ENCODE peak calls at places on chromosomes 5 and 9, in nine cellular contexts. One of them, this sample, is unnamed.

GRCh38 chr5:68333649-68334549 is 118.3 kb downstream of the PIK3R1 start:
- DNase-seq in GM12865: no peak
- DNase-seq in sigmoid colon: no peak
- DNase-seq in heart right ventricle: no peak
- DNase-seq in K562: peak
- DNase-seq in mesenchymal stem cell: peak
- DNase-seq in SJSA1: peak
- DNase-seq in ascending aorta: no peak
- DNase-seq in tibial nerve: no peak
- DNase-seq in this sample: no peak

GRCh38 chr5:96752341-96753016 is 55.3 kb downstream of the ERAP1 start:
- DNase-seq in GM12865: peak
- DNase-seq in sigmoid colon: no peak
- DNase-seq in heart right ventricle: peak
- DNase-seq in K562: peak
- DNase-seq in mesenchymal stem cell: peak
- DNase-seq in SJSA1: peak
- DNase-seq in ascending aorta: no peak
- DNase-seq in tibial nerve: no peak
- DNase-seq in this sample: peak

GRCh38 chr5:127518319-127518621 is 830 bp downstream of the PRRC1 start:
- DNase-seq in GM12865: peak
- DNase-seq in sigmoid colon: no peak
- DNase-seq in heart right ventricle: no peak
- DNase-seq in K562: no peak
- DNase-seq in mesenchymal stem cell: peak
- DNase-seq in SJSA1: no peak
- DNase-seq in ascending aorta: no peak
- DNase-seq in tibial nerve: no peak
- DNase-seq in this sample: peak

GRCh38 chr5:153237671-153238332 is 252.7 kb upstream of the GRIA1 start:
- DNase-seq in GM12865: peak
- DNase-seq in sigmoid colon: no peak
- DNase-seq in heart right ventricle: no peak
- DNase-seq in K562: no peak
- DNase-seq in mesenchymal stem cell: no peak
- DNase-seq in SJSA1: no peak
- DNase-seq in ascending aorta: no peak
- DNase-seq in tibial nerve: no peak
- DNase-seq in this sample: no peak

GRCh38 chr5:91556-92263 is at the start of gene PLEKHG4B:
- DNase-seq in GM12865: no peak
- DNase-seq in sigmoid colon: no peak
- DNase-seq in heart right ventricle: no peak
- DNase-seq in K562: no peak
- DNase-seq in mesenchymal stem cell: no peak
- DNase-seq in SJSA1: no peak
- DNase-seq in ascending aorta: no peak
- DNase-seq in tibial nerve: no peak
- DNase-seq in this sample: peak

GRCh38 chr5:154166901-154167791 is 23.4 kb upstream of the GALNT10 start:
- DNase-seq in GM12865: no peak
- DNase-seq in sigmoid colon: no peak
- DNase-seq in heart right ventricle: no peak
- DNase-seq in K562: no peak
- DNase-seq in mesenchymal stem cell: no peak
- DNase-seq in SJSA1: no peak
- DNase-seq in ascending aorta: no peak
- DNase-seq in tibial nerve: no peak
- DNase-seq in this sample: no peak

GRCh38 chr5:7261049-7261448 is 134.9 kb upstream of the ADCY2 start:
- DNase-seq in GM12865: peak
- DNase-seq in sigmoid colon: no peak
- DNase-seq in heart right ventricle: no peak
- DNase-seq in K562: peak
- DNase-seq in mesenchymal stem cell: peak
- DNase-seq in SJSA1: peak
- DNase-seq in ascending aorta: no peak
- DNase-seq in tibial nerve: no peak
- DNase-seq in this sample: peak

GRCh38 chr5:55766408-55766807 is 28.5 kb downstream of the DDX4 start:
- DNase-seq in GM12865: no peak
- DNase-seq in sigmoid colon: no peak
- DNase-seq in heart right ventricle: no peak
- DNase-seq in K562: no peak
- DNase-seq in mesenchymal stem cell: no peak
- DNase-seq in SJSA1: no peak
- DNase-seq in ascending aorta: no peak
- DNase-seq in tibial nerve: no peak
- DNase-seq in this sample: no peak

GRCh38 chr5:134174841-134175839 is 1.6 kb downstream of the SKP1 start:
- DNase-seq in GM12865: peak
- DNase-seq in sigmoid colon: no peak
- DNase-seq in heart right ventricle: no peak
- DNase-seq in K562: peak
- DNase-seq in mesenchymal stem cell: peak
- DNase-seq in SJSA1: peak
- DNase-seq in ascending aorta: no peak
- DNase-seq in tibial nerve: no peak
- DNase-seq in this sample: no peak

GRCh38 chr9:14517154-14517906 is 175.9 kb downstream of the ZDHHC21 start:
- DNase-seq in GM12865: no peak
- DNase-seq in sigmoid colon: no peak
- DNase-seq in heart right ventricle: no peak
- DNase-seq in K562: no peak
- DNase-seq in mesenchymal stem cell: no peak
- DNase-seq in SJSA1: no peak
- DNase-seq in ascending aorta: no peak
- DNase-seq in tibial nerve: no peak
- DNase-seq in this sample: no peak

GRCh38 chr5:132263548-132264261 is 6.2 kb downstream of the PDLIM4 start:
- DNase-seq in GM12865: no peak
- DNase-seq in sigmoid colon: peak
- DNase-seq in heart right ventricle: no peak
- DNase-seq in K562: peak
- DNase-seq in mesenchymal stem cell: peak
- DNase-seq in SJSA1: peak
- DNase-seq in ascending aorta: peak
- DNase-seq in tibial nerve: no peak
- DNase-seq in this sample: no peak

GRCh38 chr9:21056931-21057330 is 20.8 kb downstream of the IFNB1 start:
- DNase-seq in GM12865: no peak
- DNase-seq in sigmoid colon: no peak
- DNase-seq in heart right ventricle: no peak
- DNase-seq in K562: no peak
- DNase-seq in mesenchymal stem cell: peak
- DNase-seq in SJSA1: peak
- DNase-seq in ascending aorta: no peak
- DNase-seq in tibial nerve: no peak
- DNase-seq in this sample: no peak

DNA sequence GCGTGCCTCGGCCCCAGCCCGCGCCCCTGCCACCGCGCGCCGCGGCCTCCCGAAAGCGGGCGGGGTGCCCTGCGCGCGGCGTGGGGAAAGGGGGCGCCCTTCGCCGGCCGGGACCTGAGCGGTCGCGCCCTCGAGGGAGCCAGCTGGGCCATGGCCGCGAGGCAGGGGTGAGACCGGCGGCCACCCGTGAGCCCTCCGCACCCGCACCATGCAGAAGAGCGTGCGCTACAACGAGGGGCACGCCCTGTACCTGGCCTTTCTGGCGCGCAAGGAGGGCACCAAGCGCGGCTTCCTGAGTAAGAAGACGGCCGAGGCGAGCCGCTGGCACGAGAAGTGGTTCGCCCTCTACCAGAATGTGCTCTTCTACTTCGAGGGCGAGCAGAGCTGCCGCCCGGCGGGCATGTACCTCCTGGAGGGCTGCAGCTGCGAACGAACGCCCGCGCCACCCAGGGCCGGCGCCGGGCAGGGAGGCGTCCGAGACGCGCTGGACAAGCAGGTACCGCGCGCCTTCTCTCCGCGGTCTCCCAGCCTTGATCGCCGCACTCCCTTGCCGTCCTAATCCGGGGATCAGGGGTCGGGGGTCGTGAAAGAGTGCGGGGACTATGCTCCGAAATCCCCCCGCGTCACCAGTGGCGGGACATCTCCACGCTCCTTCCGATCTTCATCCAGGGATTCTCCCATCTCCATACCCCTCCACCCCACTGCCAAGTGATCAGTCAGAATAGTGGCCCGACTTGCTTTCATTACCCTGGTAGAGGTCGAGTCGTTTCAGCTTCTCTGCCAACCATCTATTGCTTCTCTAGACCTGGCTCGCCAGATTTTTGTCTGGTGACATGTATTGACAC is 590 bp downstream of the RASGRF2 start:
- DNase-seq in GM12865: no peak
- DNase-seq in sigmoid colon: no peak
- DNase-seq in heart right ventricle: peak
- DNase-seq in K562: no peak
- DNase-seq in mesenchymal stem cell: peak
- DNase-seq in SJSA1: peak
- DNase-seq in ascending aorta: no peak
- DNase-seq in tibial nerve: no peak
- DNase-seq in this sample: no peak
- H3K4me3 ChIP-seq in GM12865: no peak
- H3K4me3 ChIP-seq in sigmoid colon: peak
- H3K4me3 ChIP-seq in heart right ventricle: peak
- H3K4me3 ChIP-seq in K562: no peak
- H3K4me3 ChIP-seq in mesenchymal stem cell: peak
- H3K4me3 ChIP-seq in SJSA1: peak
- H3K4me3 ChIP-seq in ascending aorta: peak
- H3K4me3 ChIP-seq in tibial nerve: peak
- H3K4me3 ChIP-seq in this sample: no peak

DNA sequence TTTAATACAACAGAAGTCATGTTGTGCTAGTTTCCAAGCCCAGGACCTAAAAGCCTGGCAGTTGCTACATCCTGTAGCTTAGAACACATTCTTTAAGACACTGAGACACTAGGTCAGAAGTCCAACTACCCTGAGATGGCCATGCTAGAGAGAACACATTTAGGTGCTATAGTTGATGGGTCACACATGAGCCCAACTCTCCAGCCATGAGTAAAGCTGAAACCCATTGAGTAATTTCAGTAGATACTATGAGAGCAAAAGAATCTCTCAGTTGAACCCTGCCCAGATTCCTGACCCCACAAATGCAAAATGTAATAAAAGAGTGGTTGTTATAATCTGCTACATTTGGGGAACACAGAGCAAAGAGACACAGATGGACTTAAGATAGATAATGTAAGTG is 164.4 kb downstream of the SEMA5A start:
- DNase-seq in GM12865: peak
- DNase-seq in sigmoid colon: no peak
- DNase-seq in heart right ventricle: no peak
- DNase-seq in K562: no peak
- DNase-seq in mesenchymal stem cell: no peak
- DNase-seq in SJSA1: no peak
- DNase-seq in ascending aorta: no peak
- DNase-seq in tibial nerve: no peak
- DNase-seq in this sample: no peak
- H3K4me3 ChIP-seq in GM12865: no peak
- H3K4me3 ChIP-seq in sigmoid colon: no peak
- H3K4me3 ChIP-seq in heart right ventricle: no peak
- H3K4me3 ChIP-seq in K562: no peak
- H3K4me3 ChIP-seq in mesenchymal stem cell: no peak
- H3K4me3 ChIP-seq in SJSA1: no peak
- H3K4me3 ChIP-seq in ascending aorta: no peak
- H3K4me3 ChIP-seq in tibial nerve: no peak
- H3K4me3 ChIP-seq in this sample: no peak

DNA sequence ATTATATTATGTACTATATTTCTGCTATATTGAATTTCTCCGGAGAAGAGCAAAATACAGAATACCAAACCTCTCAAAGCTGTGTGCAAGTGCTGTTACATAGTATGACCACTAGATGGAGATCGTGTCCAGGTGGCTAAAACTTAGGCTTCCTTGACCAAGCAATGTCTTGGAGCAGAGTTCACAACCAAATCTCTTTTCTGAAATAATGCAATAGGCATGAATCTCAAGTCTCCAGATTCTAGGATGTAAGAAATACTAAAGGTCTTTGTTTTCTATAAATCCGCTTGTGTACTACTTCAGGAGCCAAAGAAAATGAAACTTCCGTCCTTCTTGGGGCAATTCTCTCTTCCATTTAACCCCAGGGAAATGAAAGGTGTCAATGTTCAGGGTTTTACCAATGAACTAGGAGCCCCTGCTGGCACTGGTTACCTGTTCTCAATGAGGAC is 181.5 kb upstream of the RAI14 start:
- DNase-seq in GM12865: peak
- DNase-seq in sigmoid colon: no peak
- DNase-seq in heart right ventricle: no peak
- DNase-seq in K562: peak
- DNase-seq in mesenchymal stem cell: peak
- DNase-seq in SJSA1: no peak
- DNase-seq in ascending aorta: no peak
- DNase-seq in tibial nerve: no peak
- DNase-seq in this sample: peak
- H3K4me3 ChIP-seq in GM12865: no peak
- H3K4me3 ChIP-seq in sigmoid colon: no peak
- H3K4me3 ChIP-seq in heart right ventricle: no peak
- H3K4me3 ChIP-seq in K562: no peak
- H3K4me3 ChIP-seq in mesenchymal stem cell: no peak
- H3K4me3 ChIP-seq in SJSA1: no peak
- H3K4me3 ChIP-seq in ascending aorta: no peak
- H3K4me3 ChIP-seq in tibial nerve: no peak
- H3K4me3 ChIP-seq in this sample: no peak

DNA sequence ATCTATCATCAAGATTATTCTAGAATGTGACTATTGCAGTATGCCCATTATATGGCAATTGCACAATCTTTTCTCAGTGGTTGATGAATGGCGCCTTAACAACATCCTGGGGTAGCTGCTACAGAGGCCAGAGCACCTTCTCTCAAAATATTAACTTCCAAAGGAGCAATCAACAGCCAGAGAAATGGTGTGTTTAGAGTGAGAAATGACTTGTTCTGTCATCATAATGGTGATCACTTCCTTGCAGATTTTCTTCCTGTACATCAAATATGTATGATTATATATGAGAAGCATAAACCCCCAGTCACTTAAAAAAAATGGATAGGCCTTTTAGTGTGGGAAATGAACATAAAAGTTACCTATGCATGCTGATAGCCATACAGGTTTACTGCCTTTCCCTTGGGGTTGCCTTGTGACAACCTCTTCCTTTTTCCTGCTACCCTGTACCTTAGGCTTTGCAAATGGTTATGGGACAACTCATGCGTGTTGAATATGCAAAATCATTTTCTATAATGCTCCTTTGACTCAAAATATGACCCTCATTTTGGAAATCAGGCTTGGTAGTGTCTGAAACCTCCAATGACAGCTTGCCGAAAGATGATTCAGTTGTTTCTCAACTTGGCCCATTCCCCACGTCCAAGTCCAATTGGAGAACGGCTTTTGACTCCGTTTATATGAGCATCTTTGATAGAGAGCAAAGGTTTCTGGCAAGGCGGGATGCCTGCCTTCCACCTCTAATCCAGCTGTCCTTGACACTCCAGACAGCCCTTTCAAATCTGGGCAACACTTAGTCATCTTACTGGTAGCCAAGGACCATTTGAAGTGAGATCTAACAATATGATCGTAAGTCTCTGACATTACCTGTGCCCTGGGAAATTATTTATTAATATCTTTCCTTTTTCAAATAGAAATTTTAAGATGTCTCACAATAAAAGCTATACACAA is 69.2 kb downstream of the SLC1A1 start:
- DNase-seq in GM12865: peak
- DNase-seq in sigmoid colon: no peak
- DNase-seq in heart right ventricle: no peak
- DNase-seq in K562: no peak
- DNase-seq in mesenchymal stem cell: no peak
- DNase-seq in SJSA1: no peak
- DNase-seq in ascending aorta: no peak
- DNase-seq in tibial nerve: no peak
- DNase-seq in this sample: no peak
- H3K4me3 ChIP-seq in GM12865: no peak
- H3K4me3 ChIP-seq in sigmoid colon: no peak
- H3K4me3 ChIP-seq in heart right ventricle: no peak
- H3K4me3 ChIP-seq in K562: no peak
- H3K4me3 ChIP-seq in mesenchymal stem cell: no peak
- H3K4me3 ChIP-seq in SJSA1: no peak
- H3K4me3 ChIP-seq in ascending aorta: no peak
- H3K4me3 ChIP-seq in tibial nerve: no peak
- H3K4me3 ChIP-seq in this sample: no peak